ENCODE peak calls at places on chromosomes 3 and 15, in seven cellular contexts. One of them, this sample, is unnamed.
A peak's percentile ranks its signal among the peaks of the same experiment; 100 is the strongest.

GRCh38 chr3:16136042-16136441 is 38.4 kb upstream of the GALNT15 start:
- DNase-seq in A549: no peak
- DNase-seq in RWPE1: no peak
- DNase-seq in CD8-positive, alpha-beta T cell: no peak
- DNase-seq in breast epithelium: no peak
- DNase-seq in OCI-LY7: no peak
- DNase-seq in Panc1: no peak
- DNase-seq in this sample: no peak

GRCh38 chr15:79593119-79593869 is 161.2 kb downstream of the MINAR1 start:
- DNase-seq in Panc1: no peak
- DNase-seq in breast epithelium: no peak
- DNase-seq in A549: peak; percentile 32
- DNase-seq in OCI-LY7: peak; percentile 4
- DNase-seq in CD8-positive, alpha-beta T cell: no peak
- DNase-seq in RWPE1: no peak
- DNase-seq in this sample: no peak

GRCh38 chr15:62325597-62325996 is 160.5 kb upstream of the C2CD4B start:
- DNase-seq in OCI-LY7: no peak
- DNase-seq in A549: no peak
- DNase-seq in breast epithelium: no peak
- DNase-seq in CD8-positive, alpha-beta T cell: no peak
- DNase-seq in RWPE1: no peak
- DNase-seq in Panc1: no peak
- DNase-seq in this sample: no peak

GRCh38 chr3:127761101-127761802 is 61.1 kb downstream of the MGLL start:
- DNase-seq in A549: no peak
- DNase-seq in RWPE1: no peak
- DNase-seq in Panc1: no peak
- DNase-seq in OCI-LY7: no peak
- DNase-seq in CD8-positive, alpha-beta T cell: no peak
- DNase-seq in breast epithelium: no peak
- DNase-seq in this sample: no peak

GRCh38 chr3:172516318-172517214 is 6.7 kb downstream of the TNFSF10 start:
- DNase-seq in CD8-positive, alpha-beta T cell: no peak
- DNase-seq in breast epithelium: peak; percentile 69
- DNase-seq in Panc1: peak; percentile 42
- DNase-seq in RWPE1: peak; percentile 84
- DNase-seq in A549: peak; percentile 28
- DNase-seq in OCI-LY7: no peak
- DNase-seq in this sample: peak; percentile 92

GRCh38 chr3:132382267-132382666 is 35.0 kb upstream of the DNAJC13 start:
- DNase-seq in A549: no peak
- DNase-seq in Panc1: no peak
- DNase-seq in CD8-positive, alpha-beta T cell: no peak
- DNase-seq in breast epithelium: no peak
- DNase-seq in OCI-LY7: no peak
- DNase-seq in RWPE1: no peak
- DNase-seq in this sample: no peak

GRCh38 chr15:42999201-42999779 is 78.7 kb upstream of the TTBK2 start:
- DNase-seq in Panc1: no peak
- DNase-seq in OCI-LY7: no peak
- DNase-seq in RWPE1: no peak
- DNase-seq in breast epithelium: no peak
- DNase-seq in CD8-positive, alpha-beta T cell: no peak
- DNase-seq in A549: no peak
- DNase-seq in this sample: no peak

GRCh38 chr15:32671339-32672325 is 30.1 kb downstream of the SCG5 start:
- DNase-seq in Panc1: no peak
- DNase-seq in RWPE1: no peak
- DNase-seq in breast epithelium: no peak
- DNase-seq in CD8-positive, alpha-beta T cell: no peak
- DNase-seq in A549: no peak
- DNase-seq in OCI-LY7: no peak
- DNase-seq in this sample: no peak

GRCh38 chr3:47802734-47803477 is at the start of gene DHX30:
- DNase-seq in OCI-LY7: peak; percentile 88
- DNase-seq in CD8-positive, alpha-beta T cell: peak; percentile 74
- DNase-seq in A549: peak; percentile 85
- DNase-seq in RWPE1: peak; percentile 74
- DNase-seq in Panc1: no peak
- DNase-seq in breast epithelium: peak; percentile 80
- DNase-seq in this sample: no peak

GRCh38 chr15:60208708-60209107 is 189.1 kb downstream of the ANXA2 start:
- DNase-seq in Panc1: no peak
- DNase-seq in OCI-LY7: no peak
- DNase-seq in A549: no peak
- DNase-seq in RWPE1: no peak
- DNase-seq in CD8-positive, alpha-beta T cell: no peak
- DNase-seq in breast epithelium: no peak
- DNase-seq in this sample: no peak

GRCh38 chr3:29202368-29202767 is 78.5 kb upstream of the RBMS3 start:
- DNase-seq in breast epithelium: no peak
- DNase-seq in Panc1: no peak
- DNase-seq in OCI-LY7: no peak
- DNase-seq in CD8-positive, alpha-beta T cell: no peak
- DNase-seq in RWPE1: peak; percentile 1
- DNase-seq in A549: no peak
- DNase-seq in this sample: no peak

GRCh38 chr3:72177075-72178050 is 392.4 kb upstream of the PROK2 start:
- DNase-seq in CD8-positive, alpha-beta T cell: no peak
- DNase-seq in OCI-LY7: peak; percentile 64
- DNase-seq in A549: no peak
- DNase-seq in breast epithelium: no peak
- DNase-seq in RWPE1: peak; percentile 35
- DNase-seq in Panc1: no peak
- DNase-seq in this sample: peak; percentile 23

GRCh38 chr3:53482227-53482626 is 12.2 kb upstream of the CACNA1D start:
- DNase-seq in Panc1: no peak
- DNase-seq in breast epithelium: no peak
- DNase-seq in CD8-positive, alpha-beta T cell: no peak
- DNase-seq in RWPE1: no peak
- DNase-seq in OCI-LY7: no peak
- DNase-seq in A549: no peak
- DNase-seq in this sample: no peak

GRCh38 chr3:61353353-61353752 is 102.1 kb upstream of the FHIT start:
- DNase-seq in Panc1: no peak
- DNase-seq in RWPE1: no peak
- DNase-seq in OCI-LY7: no peak
- DNase-seq in A549: no peak
- DNase-seq in breast epithelium: no peak
- DNase-seq in CD8-positive, alpha-beta T cell: no peak
- DNase-seq in this sample: no peak

GRCh38 chr15:66842710-66843441 is 140.8 kb downstream of the SMAD6 start:
- DNase-seq in OCI-LY7: no peak
- DNase-seq in Panc1: no peak
- DNase-seq in CD8-positive, alpha-beta T cell: no peak
- DNase-seq in A549: peak; percentile 67
- DNase-seq in breast epithelium: peak; percentile 71
- DNase-seq in RWPE1: peak; percentile 50
- DNase-seq in this sample: no peak

GRCh38 chr3:157282261-157283191 is 122.6 kb upstream of the CCNL1 start:
- DNase-seq in CD8-positive, alpha-beta T cell: no peak
- DNase-seq in RWPE1: peak; percentile 33
- DNase-seq in OCI-LY7: no peak
- DNase-seq in breast epithelium: no peak
- DNase-seq in A549: no peak
- DNase-seq in Panc1: no peak
- DNase-seq in this sample: peak; percentile 5

GRCh38 chr15:38994310-38994709 is 429.7 kb upstream of the RASGRP1 start:
- DNase-seq in RWPE1: no peak
- DNase-seq in OCI-LY7: no peak
- DNase-seq in A549: no peak
- DNase-seq in CD8-positive, alpha-beta T cell: no peak
- DNase-seq in Panc1: no peak
- DNase-seq in breast epithelium: no peak
- DNase-seq in this sample: no peak

GRCh38 chr3:157274644-157275137 is 114.7 kb upstream of the CCNL1 start:
- DNase-seq in breast epithelium: no peak
- DNase-seq in Panc1: no peak
- DNase-seq in A549: no peak
- DNase-seq in RWPE1: peak; percentile 9
- DNase-seq in CD8-positive, alpha-beta T cell: no peak
- DNase-seq in OCI-LY7: no peak
- DNase-seq in this sample: peak; percentile 21

GRCh38 chr3:74606987-74607386 is 7.5 kb downstream of the CNTN3 start:
- DNase-seq in RWPE1: no peak
- DNase-seq in OCI-LY7: no peak
- DNase-seq in CD8-positive, alpha-beta T cell: no peak
- DNase-seq in A549: no peak
- DNase-seq in Panc1: no peak
- DNase-seq in breast epithelium: no peak
- DNase-seq in this sample: no peak

GRCh38 chr3:197793246-197793645 is 2.2 kb downstream of the LRCH3 start:
- DNase-seq in breast epithelium: no peak
- DNase-seq in RWPE1: peak; percentile 78
- DNase-seq in Panc1: no peak
- DNase-seq in A549: no peak
- DNase-seq in OCI-LY7: no peak
- DNase-seq in CD8-positive, alpha-beta T cell: no peak
- DNase-seq in this sample: peak; percentile 45

GRCh38 chr15:51094606-51095569 is at the start of gene TNFAIP8L3:
- DNase-seq in A549: no peak
- DNase-seq in CD8-positive, alpha-beta T cell: no peak
- DNase-seq in breast epithelium: no peak
- DNase-seq in RWPE1: peak; percentile 64
- DNase-seq in Panc1: no peak
- DNase-seq in OCI-LY7: no peak
- DNase-seq in this sample: no peak

GRCh38 chr3:108555966-108556581 is 33.2 kb downstream of the CIP2A start:
- DNase-seq in breast epithelium: no peak
- DNase-seq in RWPE1: no peak
- DNase-seq in Panc1: no peak
- DNase-seq in OCI-LY7: no peak
- DNase-seq in A549: no peak
- DNase-seq in CD8-positive, alpha-beta T cell: no peak
- DNase-seq in this sample: no peak

GRCh38 chr3:72738752-72739520 is 109.3 kb downstream of the SHQ1 start:
- DNase-seq in CD8-positive, alpha-beta T cell: peak; percentile 67
- DNase-seq in OCI-LY7: peak; percentile 57
- DNase-seq in breast epithelium: peak; percentile 63
- DNase-seq in RWPE1: peak; percentile 57
- DNase-seq in A549: peak; percentile 23
- DNase-seq in Panc1: no peak
- DNase-seq in this sample: no peak

GRCh38 chr3:66365023-66365581 is 135.7 kb downstream of the LRIG1 start:
- DNase-seq in OCI-LY7: no peak
- DNase-seq in CD8-positive, alpha-beta T cell: no peak
- DNase-seq in A549: no peak
- DNase-seq in Panc1: no peak
- DNase-seq in RWPE1: no peak
- DNase-seq in breast epithelium: no peak
- DNase-seq in this sample: no peak
- H3K27ac ChIP-seq in OCI-LY7: no peak overlapping the region
- H3K27ac ChIP-seq in CD8-positive, alpha-beta T cell: no peak overlapping the region
- H3K27ac ChIP-seq in A549: no peak overlapping the region
- H3K27ac ChIP-seq in Panc1: no peak overlapping the region
- H3K27ac ChIP-seq in RWPE1: no peak overlapping the region
- H3K27ac ChIP-seq in breast epithelium: no peak overlapping the region
- H3K27ac ChIP-seq in this sample: no peak overlapping the region

DNA sequence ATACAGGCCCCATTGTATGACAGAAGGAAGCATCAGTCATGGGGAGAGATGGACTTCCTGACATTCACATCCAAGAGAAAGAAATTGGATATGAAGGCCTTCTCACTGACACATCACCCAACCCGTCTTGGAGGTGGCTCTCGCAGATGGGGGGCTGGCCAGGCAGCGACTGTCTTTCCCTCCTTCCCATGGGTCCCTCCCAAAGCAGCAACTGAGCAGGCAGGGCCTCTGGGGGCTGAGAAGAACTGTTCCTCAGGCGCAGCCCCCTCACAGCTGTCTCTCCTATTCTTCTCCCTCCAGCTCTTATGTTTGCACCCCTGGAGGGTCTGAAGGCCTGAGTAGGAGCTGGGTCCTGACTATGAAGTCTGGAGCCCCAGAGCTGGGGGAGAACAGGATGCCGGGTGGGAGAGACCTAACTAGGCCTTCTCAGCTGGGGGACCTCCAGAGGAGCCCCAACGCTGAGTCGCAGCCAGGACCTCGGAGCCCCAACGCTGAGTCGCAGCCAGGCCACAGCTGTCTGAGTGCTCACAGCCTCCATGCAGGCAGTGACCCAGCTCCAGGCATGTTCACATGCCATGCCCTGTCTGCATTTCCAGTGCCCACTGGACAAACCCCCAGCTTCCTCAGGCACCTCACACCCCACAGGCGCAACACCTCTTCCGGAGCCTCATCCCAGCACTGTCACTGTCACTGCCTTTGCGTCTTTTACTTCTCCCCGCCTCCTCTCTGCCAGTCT is 29.6 kb downstream of the UMPS start:
- DNase-seq in CD8-positive, alpha-beta T cell: no peak
- DNase-seq in RWPE1: no peak
- DNase-seq in OCI-LY7: no peak
- DNase-seq in Panc1: no peak
- DNase-seq in A549: no peak
- DNase-seq in breast epithelium: no peak
- DNase-seq in this sample: no peak
- H3K27ac ChIP-seq in CD8-positive, alpha-beta T cell: no peak overlapping the region
- H3K27ac ChIP-seq in RWPE1: no peak overlapping the region
- H3K27ac ChIP-seq in OCI-LY7: no peak overlapping the region
- H3K27ac ChIP-seq in Panc1: peak overlapping the region; percentile 12
- H3K27ac ChIP-seq in A549: peak overlapping the region; percentile 75
- H3K27ac ChIP-seq in breast epithelium: no peak overlapping the region
- H3K27ac ChIP-seq in this sample: no peak overlapping the region

GRCh38 chr3:147343926-147344325 is 62.4 kb downstream of the ZIC4 start:
- DNase-seq in RWPE1: no peak
- DNase-seq in OCI-LY7: no peak
- DNase-seq in Panc1: no peak
- DNase-seq in CD8-positive, alpha-beta T cell: no peak
- DNase-seq in A549: no peak
- DNase-seq in breast epithelium: no peak
- DNase-seq in this sample: no peak

GRCh38 chr3:147336543-147337278 is 69.6 kb downstream of the ZIC4 start:
- DNase-seq in RWPE1: no peak
- DNase-seq in OCI-LY7: no peak
- DNase-seq in A549: no peak
- DNase-seq in breast epithelium: no peak
- DNase-seq in Panc1: no peak
- DNase-seq in CD8-positive, alpha-beta T cell: no peak
- DNase-seq in this sample: no peak

GRCh38 chr3:147341727-147342126 is 64.6 kb downstream of the ZIC4 start:
- DNase-seq in A549: no peak
- DNase-seq in Panc1: no peak
- DNase-seq in RWPE1: no peak
- DNase-seq in CD8-positive, alpha-beta T cell: no peak
- DNase-seq in OCI-LY7: no peak
- DNase-seq in breast epithelium: no peak
- DNase-seq in this sample: no peak
- H3K27ac ChIP-seq in A549: no peak overlapping the region
- H3K27ac ChIP-seq in Panc1: no peak overlapping the region
- H3K27ac ChIP-seq in RWPE1: no peak overlapping the region
- H3K27ac ChIP-seq in CD8-positive, alpha-beta T cell: no peak overlapping the region
- H3K27ac ChIP-seq in OCI-LY7: no peak overlapping the region
- H3K27ac ChIP-seq in breast epithelium: no peak overlapping the region
- H3K27ac ChIP-seq in this sample: no peak overlapping the region

GRCh38 chr3:13537926-13538325 is 11.0 kb upstream of the FBLN2 start:
- DNase-seq in RWPE1: peak; percentile 81
- DNase-seq in OCI-LY7: no peak
- DNase-seq in A549: peak; percentile 84
- DNase-seq in breast epithelium: no peak
- DNase-seq in CD8-positive, alpha-beta T cell: no peak
- DNase-seq in Panc1: peak; percentile 18
- DNase-seq in this sample: peak; percentile 48
- H3K27ac ChIP-seq in RWPE1: peak overlapping the region; percentile 87
- H3K27ac ChIP-seq in OCI-LY7: no peak overlapping the region
- H3K27ac ChIP-seq in A549: peak overlapping the region; percentile 83
- H3K27ac ChIP-seq in breast epithelium: no peak overlapping the region
- H3K27ac ChIP-seq in CD8-positive, alpha-beta T cell: no peak overlapping the region
- H3K27ac ChIP-seq in Panc1: no peak overlapping the region
- H3K27ac ChIP-seq in this sample: peak overlapping the region; percentile 48

GRCh38 chr3:185555948-185556347 is 3.6 kb upstream of the LIPH start:
- DNase-seq in CD8-positive, alpha-beta T cell: no peak
- DNase-seq in RWPE1: no peak
- DNase-seq in A549: no peak
- DNase-seq in OCI-LY7: no peak
- DNase-seq in breast epithelium: no peak
- DNase-seq in Panc1: no peak
- DNase-seq in this sample: no peak
- H3K27ac ChIP-seq in CD8-positive, alpha-beta T cell: no peak overlapping the region
- H3K27ac ChIP-seq in RWPE1: no peak overlapping the region
- H3K27ac ChIP-seq in A549: peak overlapping the region; percentile 44
- H3K27ac ChIP-seq in OCI-LY7: no peak overlapping the region
- H3K27ac ChIP-seq in breast epithelium: no peak overlapping the region
- H3K27ac ChIP-seq in Panc1: peak overlapping the region; percentile 67
- H3K27ac ChIP-seq in this sample: no peak overlapping the region